ENCODE peak calls at places on chromosomes 7 and 10, in five cellular contexts. N is spleen, V is GM23338, S is esophagus muscularis mucosa, H is SJCRH30. O is an unnamed sample. For H3K27me3, the result is how much of the 10 kb centered on the place peaks cover.

GRCh38 chr7:128084896-128085608 is 53.8 kb upstream of the LRRC4 start:
- DNase-seq in N (no peak), V (no peak), S (no peak), H (no peak), O (no peak)

GRCh38 chr10:132427071-132427771 is 30.2 kb downstream of the PWWP2B start:
- DNase-seq in N (peak), V (no peak), S (no peak), H (no peak), O (no peak)

GRCh38 chr10:45404770-45405120 is 30.7 kb downstream of the ALOX5 start:
- DNase-seq in N (no peak), V (no peak), S (no peak), H (no peak), O (no peak)

GRCh38 chr7:29957921-29958320 is 31.7 kb downstream of the SCRN1 start:
- DNase-seq in N (no peak), V (no peak), S (no peak), H (peak), O (no peak)

GRCh38 chr10:50470798-50471582 is 152.8 kb downstream of the SGMS1 start:
- DNase-seq in N (no peak), V (peak), S (no peak), H (no peak), O (no peak)

GRCh38 chr7:140641532-140642191 is 1.0 kb upstream of the DENND2A start:
- DNase-seq in N (no peak), V (peak), S (no peak), H (peak), O (no peak)

GRCh38 chr7:74311305-74311744 is 22.1 kb downstream of the CLIP2 start:
- DNase-seq in N (no peak), V (no peak), S (no peak), H (no peak), O (no peak)

GRCh38 chr7:42344168-42344755 is 107.3 kb upstream of the GLI3 start:
- DNase-seq in N (no peak), V (no peak), S (no peak), H (no peak), O (no peak)

GRCh38 chr7:91169819-91170218 is 94.4 kb upstream of the FZD1 start:
- DNase-seq in N (no peak), V (peak), S (no peak), H (peak), O (no peak)

GRCh38 chr7:27099224-27099838 is 3.2 kb downstream of the HOXA2 start:
- DNase-seq in N (no peak), V (peak), S (no peak), H (no peak), O (no peak)

GRCh38 chr7:27098493-27099223 is 2.9 kb upstream of the HOXA1 start:
- DNase-seq in N (no peak), V (peak), S (no peak), H (no peak), O (no peak)

GRCh38 chr7:27096756-27097514 is 1.1 kb upstream of the HOXA1 start:
- DNase-seq in N (peak), V (peak), S (peak), H (peak), O (no peak)

GRCh38 chr7:27095897-27096755 is at the start of gene HOXA1:
- DNase-seq in N (peak), V (peak), S (peak), H (peak), O (no peak)

GRCh38 chr7:27097686-27098492 is 2.1 kb upstream of the HOXA1 start:
- DNase-seq in N (no peak), V (peak), S (no peak), H (no peak), O (no peak)
- H3K27me3 ChIP-seq in N (under half), V (half or more), S (under half), H (under half), O (half or more)

GRCh38 chr7:50718311-50718710 is 64.4 kb downstream of the GRB10 start:
- DNase-seq in N (no peak), V (no peak), S (no peak), H (no peak), O (no peak)
- H3K27ac ChIP-seq in N (no peak), V (no peak), S (no peak), H (no peak), O (no peak)

GRCh38 chr10:15209827-15210509 is 41.5 kb upstream of the NMT2 start:
- DNase-seq in N (peak), V (peak), S (peak), H (peak), O (peak)

GRCh38 chr10:15214237-15214636 is 45.7 kb upstream of the NMT2 start:
- DNase-seq in N (no peak), V (no peak), S (no peak), H (no peak), O (no peak)

GRCh38 chr10:15213461-15213861 is 45.0 kb upstream of the NMT2 start:
- DNase-seq in N (no peak), V (no peak), S (no peak), H (no peak), O (no peak)

GRCh38 chr10:15210521-15210920 is 42.0 kb upstream of the NMT2 start:
- DNase-seq in N (no peak), V (no peak), S (no peak), H (no peak), O (no peak)

GRCh38 chr10:15211464-15211979 is 43.0 kb upstream of the NMT2 start:
- DNase-seq in N (no peak), V (no peak), S (no peak), H (no peak), O (no peak)
- H3K4me3 ChIP-seq in N (no peak), V (no peak), S (no peak), H (no peak), O (no peak)

GRCh38 chr10:125049216-125049903 is 107.4 kb downstream of the ZRANB1 start:
- DNase-seq in N (no peak), V (no peak), S (no peak), H (no peak), O (no peak)
- H3K27me3 ChIP-seq in N (under half), V (under half), S (under half), H (under half), O (under half)

GRCh38 chr10:87094373-87095240 is at the start of the genes GLUD1 and SHLD2:
- DNase-seq in N (peak), V (peak), S (peak), H (peak), O (peak)

GRCh38 chr10:87093461-87094372 is 926 bp downstream of the GLUD1 start:
- DNase-seq in N (peak), V (peak), S (no peak), H (peak), O (no peak)

GRCh38 chr10:87090779-87091178 is 3.9 kb downstream of the GLUD1 start:
- DNase-seq in N (no peak), V (peak), S (no peak), H (no peak), O (no peak)

GRCh38 chr10:87092356-87092860 is 2.2 kb downstream of the GLUD1 start:
- DNase-seq in N (no peak), V (peak), S (no peak), H (peak), O (no peak)

GRCh38 chr10:87092861-87093460 is 1.7 kb downstream of the GLUD1 start:
- DNase-seq in N (no peak), V (peak), S (no peak), H (peak), O (no peak)
- H3K27ac ChIP-seq in N (peak), V (peak), S (peak), H (no peak), O (no peak)

GRCh38 chr10:794382-794956 is 105.0 kb upstream of the DIP2C start:
- DNase-seq in N (no peak), V (peak), S (no peak), H (peak), O (no peak)

GRCh38 chr10:792083-792791 is 102.8 kb upstream of the DIP2C start:
- DNase-seq in N (no peak), V (no peak), S (no peak), H (no peak), O (no peak)

GRCh38 chr10:796233-796632 is 106.8 kb upstream of the DIP2C start:
- DNase-seq in N (no peak), V (no peak), S (no peak), H (no peak), O (no peak)

GRCh38 chr10:792792-793100 is 103.3 kb upstream of the DIP2C start:
- DNase-seq in N (no peak), V (no peak), S (no peak), H (peak), O (no peak)

DNA sequence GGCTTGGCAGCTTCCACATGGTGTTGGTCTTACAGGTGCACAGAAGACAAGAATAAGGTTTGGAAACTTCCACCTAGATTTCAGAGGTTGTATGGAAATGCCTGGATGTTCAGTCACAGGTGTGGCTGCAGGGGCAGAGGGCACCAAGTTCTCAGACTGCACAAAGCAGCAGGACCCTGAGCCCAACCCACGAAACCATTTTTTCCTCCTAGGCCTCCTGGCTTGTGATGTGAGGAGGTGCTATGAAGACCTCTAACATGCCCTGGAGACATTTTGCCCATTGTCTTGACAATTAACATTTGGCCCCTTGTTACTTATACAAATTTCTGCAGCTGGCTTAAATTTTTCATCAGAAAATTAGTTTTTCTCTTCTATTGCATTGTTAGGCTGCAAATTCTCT is 107.7 kb upstream of the DIP2C start:
- DNase-seq in N (no peak), V (no peak), S (no peak), H (no peak), O (no peak)
- H3K4me3 ChIP-seq in N (no peak), V (no peak), S (no peak), H (no peak), O (no peak)

GRCh38 chr7:158449266-158449665 is 138.4 kb downstream of the PTPRN2 start:
- DNase-seq in N (no peak), V (no peak), S (no peak), H (no peak), O (no peak)

GRCh38 chr7:158450476-158451124 is 137.0 kb downstream of the PTPRN2 start:
- DNase-seq in N (no peak), V (peak), S (no peak), H (no peak), O (no peak)

GRCh38 chr7:158449942-158450341 is 137.7 kb downstream of the PTPRN2 start:
- DNase-seq in N (no peak), V (no peak), S (no peak), H (no peak), O (no peak)

GRCh38 chr7:158454631-158455030 is 133.0 kb downstream of the PTPRN2 start:
- DNase-seq in N (peak), V (no peak), S (no peak), H (no peak), O (no peak)

GRCh38 chr7:158452331-158452730 is 135.3 kb downstream of the PTPRN2 start:
- DNase-seq in N (peak), V (no peak), S (no peak), H (no peak), O (no peak)
- H3K27me3 ChIP-seq in N (under half), V (under half), S (under half), H (under half), O (under half)